ENCODE peak calls at places on chromosomes 13 and 19, in seven cellular contexts. F is iris pigment epithelial cell; I is T-helper 9 cell; J is activated naive CD8-positive, alpha-beta T cell treated with anti-CD3 and anti-CD28 coated beads, Interleukin-2, amount 50 U/mL, for 24 hours; C is natural killer cell; U is NCI-H1092; A is chondrocyte. N is an unnamed sample.

GRCh38 chr19:38057954-38058690 is 151.1 kb downstream of the SIPA1L3 start:
- DNase-seq in U (peak; percentile 87), J (no peak), A (no peak), F (no peak), I (no peak), C (no peak), N (no peak)

GRCh38 chr13:98406971-98407370 is 169.9 kb downstream of the STK24 start:
- DNase-seq in C (no peak), F (no peak), I (no peak), A (no peak), U (no peak), J (no peak), N (no peak)

GRCh38 chr19:49637865-49638350 is 2.0 kb downstream of the RRAS start:
- DNase-seq in J (no peak), A (peak; percentile 94), F (peak; percentile 72), U (no peak), I (no peak), C (no peak), N (no peak)

GRCh38 chr19:33387351-33388230 is 14.1 kb downstream of the CEBPG start:
- DNase-seq in F (no peak), I (no peak), J (no peak), C (no peak), U (no peak), A (no peak), N (no peak)

GRCh38 chr13:84130739-84131138 is 248.5 kb upstream of the SLITRK1 start:
- DNase-seq in A (no peak), C (no peak), I (no peak), U (no peak), F (no peak), J (no peak), N (no peak)

GRCh38 chr13:31767175-31767900 is 28.0 kb downstream of the RXFP2 start:
- DNase-seq in C (no peak), I (no peak), F (peak; percentile 47), U (no peak), A (no peak), J (no peak), N (no peak)

GRCh38 chr19:4310247-4311121 is 6.1 kb downstream of the FSD1 start:
- DNase-seq in F (no peak), U (no peak), C (no peak), J (peak; percentile 48), I (no peak), A (no peak), N (no peak)

GRCh38 chr19:7267792-7268736 is 26.1 kb downstream of the INSR start:
- DNase-seq in F (no peak), U (no peak), I (no peak), C (no peak), A (no peak), J (no peak), N (no peak)

GRCh38 chr13:33380487-33381079 is 95.0 kb upstream of the STARD13 start:
- DNase-seq in I (no peak), U (no peak), A (no peak), J (no peak), F (no peak), C (no peak), N (no peak)